ENCODE peak calls at places on chromosomes 7 and 10, in eight cellular contexts. L, V, X, B, K, F, T and Q are unnamed samples.

GRCh38 chr10:95796504-95796903 is 40.5 kb downstream of the ENTPD1 start:
- DNase-seq in L (no peak), V (no peak), X (no peak), B (no peak), K (no peak), F (no peak), T (no peak), Q (no peak)

GRCh38 chr7:18455644-18456043 is 39.9 kb upstream of the HDAC9 start:
- DNase-seq in L (no peak), V (no peak), X (no peak), B (no peak), K (no peak), F (no peak), T (no peak), Q (no peak)

GRCh38 chr7:148722340-148723165 is 23.9 kb downstream of the CUL1 start:
- DNase-seq in L (no peak), V (no peak), X (no peak), B (no peak), K (peak; percentile 14), F (no peak), T (peak; percentile 68), Q (no peak)

GRCh38 chr7:37728747-37729146 is 45.2 kb downstream of the GPR141 start:
- DNase-seq in L (no peak), V (no peak), X (no peak), B (peak; percentile 9), K (no peak), F (no peak), T (peak; percentile 66), Q (no peak)

GRCh38 chr7:116138202-116138801 is 72.0 kb upstream of the TES start:
- DNase-seq in L (no peak), V (no peak), X (peak; percentile 85), B (peak; percentile 81), K (peak; percentile 75), F (no peak), T (peak; percentile 63), Q (peak; percentile 73)

GRCh38 chr7:131745645-131746248 is 189.3 kb upstream of the PODXL start:
- DNase-seq in L (no peak), V (peak; percentile 5), X (peak; percentile 29), B (peak; percentile 84), K (peak; percentile 21), F (no peak), T (peak; percentile 48), Q (peak; percentile 22)

GRCh38 chr7:98232799-98233198 is 19.2 kb downstream of the TECPR1 start:
- DNase-seq in L (no peak), V (no peak), X (no peak), B (no peak), K (no peak), F (no peak), T (no peak), Q (no peak)

GRCh38 chr10:71819985-71820384 is 31.1 kb downstream of the PSAP start:
- DNase-seq in L (no peak), V (no peak), X (no peak), B (no peak), K (no peak), F (no peak), T (no peak), Q (no peak)

GRCh38 chr7:44292876-44293560 is 32.4 kb downstream of the CAMK2B start:
- DNase-seq in L (no peak), V (no peak), X (no peak), B (no peak), K (no peak), F (peak; percentile 35), T (no peak), Q (no peak)

GRCh38 chr10:26448706-26449435 is 10.7 kb downstream of the APBB1IP start:
- DNase-seq in L (no peak), V (no peak), X (peak; percentile 97), B (no peak), K (no peak), F (peak; percentile 77), T (no peak), Q (no peak)